ENCODE peak calls at places on chromosomes 7 and 10, in eight cellular contexts. W is epithelial cell of proximal tubule, K is upper lobe of right lung, H is memory B cell, B is nucleus accumbens, I is cardiac fibroblast, G is GM03348, S is progenitor cell of endocrine pancreas. T is an unnamed sample.

GRCh38 chr10:113756940-113757543 is 5.6 kb downstream of the PLEKHS1 start:
- DNase-seq in W (no peak), K (no peak), H (no peak), B (no peak), I (no peak), G (no peak), S (no peak), T (no peak)

GRCh38 chr7:103447073-103447960 is 1.3 kb upstream of the SLC26A5 start:
- DNase-seq in W (no peak), K (no peak), H (no peak), B (no peak), I (peak), G (peak), S (peak), T (peak)

GRCh38 chr10:33137356-33138007 is 179.5 kb upstream of the ITGB1 start:
- DNase-seq in W (no peak), K (no peak), H (no peak), B (no peak), I (no peak), G (no peak), S (no peak), T (no peak)

GRCh38 chr7:24979470-24979862 is 512 bp downstream of the OSBPL3 start:
- DNase-seq in W (no peak), K (peak), H (peak), B (peak), I (peak), G (peak), S (peak), T (no peak)

GRCh38 chr7:117010375-117011133 is 57.3 kb downstream of the ST7 start:
- DNase-seq in W (no peak), K (no peak), H (no peak), B (no peak), I (peak), G (no peak), S (no peak), T (no peak)

GRCh38 chr7:80053098-80053497 is 81.5 kb upstream of the GNAI1 start:
- DNase-seq in W (no peak), K (no peak), H (no peak), B (no peak), I (no peak), G (no peak), S (no peak), T (no peak)

GRCh38 chr10:119413738-119414611 is 128.5 kb downstream of the RGS10 start:
- DNase-seq in W (no peak), K (peak), H (no peak), B (no peak), I (peak), G (no peak), S (peak), T (no peak)

GRCh38 chr7:154330318-154330717 is 278.1 kb downstream of the DPP6 start:
- DNase-seq in W (no peak), K (no peak), H (no peak), B (no peak), I (no peak), G (no peak), S (no peak), T (no peak)

GRCh38 chr7:151085691-151086620 is at the start of gene AGAP3:
- DNase-seq in W (no peak), K (peak), H (peak), B (peak), I (peak), G (peak), S (peak), T (peak)

GRCh38 chr10:3825244-3825643 is 40.2 kb upstream of the KLF6 start:
- DNase-seq in W (peak), K (no peak), H (no peak), B (no peak), I (peak), G (peak), S (no peak), T (no peak)

GRCh38 chr7:94059747-94060146 is 55.6 kb upstream of the BET1 start:
- DNase-seq in W (no peak), K (no peak), H (no peak), B (no peak), I (peak), G (peak), S (no peak), T (peak)